ENCODE peak calls at places on chromosomes 7 and 10, in eight cellular contexts. F is fibroblast of pulmonary artery; L is psoas muscle; Z is CD4-positive, alpha-beta T cell; G is foreskin fibroblast; E is GM20000; Q is kidney epithelial cell; O is Caco-2. D is an unnamed sample.

GRCh38 chr10:101749033-101749432 is 26.9 kb downstream of the FGF8 start:
- DNase-seq in Q (no peak), E (no peak), F (no peak), Z (no peak), L (no peak), G (no peak), O (no peak), D (no peak)

GRCh38 chr10:73867126-73867807 is 7.1 kb downstream of the CAMK2G start:
- DNase-seq in E (no peak), F (no peak), L (no peak), Z (no peak), G (no peak), Q (no peak), O (no peak), D (no peak)

GRCh38 chr10:22628309-22628708 is 86.1 kb downstream of the PIP4K2A start:
- DNase-seq in Z (no peak), O (no peak), G (no peak), L (no peak), F (no peak), Q (no peak), E (no peak), D (no peak)

GRCh38 chr10:43892062-43892765 is 243.5 kb upstream of the ZNF32 start:
- DNase-seq in O (no peak), E (no peak), Z (no peak), L (no peak), Q (no peak), F (peak), G (peak), D (no peak)

GRCh38 chr7:2944729-2945128 is 98.9 kb downstream of the CARD11 start:
- DNase-seq in O (no peak), E (no peak), Q (no peak), L (no peak), Z (no peak), G (no peak), F (no peak), D (no peak)

GRCh38 chr7:92762853-92763252 is 73.5 kb downstream of the CDK6 start:
- DNase-seq in L (no peak), F (no peak), Z (no peak), Q (no peak), G (no peak), E (no peak), O (no peak), D (no peak)

GRCh38 chr7:109663806-109664205 is 1094.1 kb downstream of the DNAJB9 start:
- DNase-seq in G (no peak), Z (no peak), Q (no peak), E (no peak), L (no peak), F (no peak), O (no peak), D (no peak)

GRCh38 chr7:29516491-29516890 is 47.1 kb upstream of the PRR15 start:
- DNase-seq in O (no peak), G (no peak), L (no peak), F (no peak), E (no peak), Q (no peak), Z (no peak), D (no peak)

GRCh38 chr10:102334106-102334505 is 61.4 kb upstream of the NFKB2 start:
- DNase-seq in E (no peak), O (peak), F (peak), G (peak), Z (no peak), Q (no peak), L (no peak), D (no peak)

GRCh38 chr10:67385089-67385488 is 310.9 kb downstream of the CTNNA3 start:
- DNase-seq in Z (no peak), O (no peak), L (no peak), G (no peak), Q (no peak), F (no peak), E (no peak), D (no peak)

GRCh38 chr10:74008212-74008731 is 10.4 kb downstream of the VCL start:
- DNase-seq in E (peak), O (no peak), F (peak), L (no peak), Z (no peak), Q (no peak), G (peak), D (no peak)

GRCh38 chr7:946256-946996 is 8.1 kb downstream of the ADAP1 start:
- DNase-seq in F (no peak), O (peak), G (no peak), L (peak), Z (no peak), E (no peak), Q (no peak), D (no peak)

GRCh38 chr10:6619663-6620062 is 39.6 kb upstream of the PRKCQ start:
- DNase-seq in E (no peak), Q (no peak), L (no peak), O (no peak), G (peak), Z (no peak), F (no peak), D (no peak)

GRCh38 chr7:94893661-94894060 is 13.7 kb upstream of the PPP1R9A start:
- DNase-seq in Q (no peak), O (no peak), F (no peak), E (no peak), G (no peak), L (no peak), Z (no peak), D (no peak)

GRCh38 chr7:144821069-144821468 is 14.8 kb downstream of the TPK1 start:
- DNase-seq in G (no peak), E (peak), O (no peak), F (no peak), Z (no peak), Q (no peak), L (no peak), D (no peak)

GRCh38 chr7:19117081-19117869 is at the start of gene TWIST1:
- DNase-seq in Z (no peak), Q (peak), F (peak), L (no peak), E (peak), O (peak), G (peak), D (peak)

GRCh38 chr7:130207033-130207432 is 627 bp upstream of the SSMEM1 start:
- DNase-seq in L (no peak), Z (no peak), F (no peak), G (no peak), Q (no peak), O (no peak), E (no peak), D (no peak)

GRCh38 chr10:48238826-48239520 is 35.5 kb downstream of the FRMPD2 start:
- DNase-seq in G (no peak), Q (no peak), O (no peak), Z (no peak), L (no peak), F (no peak), E (no peak), D (no peak)

GRCh38 chr10:110414563-110415309 is 83.0 kb upstream of the DUSP5 start:
- DNase-seq in F (peak), Q (peak), G (no peak), O (no peak), L (no peak), Z (peak), E (peak), D (no peak)

GRCh38 chr10:98427011-98427515 is 12.1 kb upstream of the PYROXD2 start:
- DNase-seq in L (no peak), E (no peak), G (no peak), Q (no peak), F (no peak), Z (no peak), O (no peak), D (no peak)

GRCh38 chr7:23530355-23530754 is 1.4 kb downstream of the TRA2A start:
- DNase-seq in Q (no peak), O (peak), L (no peak), G (peak), E (peak), F (peak), Z (no peak), D (no peak)

GRCh38 chr7:34759477-34760125 is 101.6 kb downstream of the NPSR1 start:
- DNase-seq in Z (no peak), L (no peak), E (peak), G (peak), F (peak), Q (no peak), O (peak), D (no peak)

GRCh38 chr7:48165157-48165556 is 6.1 kb upstream of the ABCA13 start:
- DNase-seq in Z (no peak), O (no peak), F (no peak), Q (no peak), G (no peak), E (no peak), L (no peak), D (no peak)

GRCh38 chr7:48173313-48173712 is 2.1 kb downstream of the ABCA13 start:
- DNase-seq in F (no peak), G (no peak), E (no peak), Q (no peak), L (no peak), Z (no peak), O (no peak), D (no peak)

GRCh38 chr7:48171190-48171589 is at the start of gene ABCA13:
- DNase-seq in Z (no peak), G (peak), E (no peak), Q (no peak), F (no peak), L (no peak), O (no peak), D (no peak)

GRCh38 chr7:48170506-48170905 is 752 bp upstream of the ABCA13 start:
- DNase-seq in G (no peak), F (no peak), E (no peak), L (no peak), O (no peak), Z (no peak), Q (no peak), D (no peak)

GRCh38 chr7:48168159-48168558 is 3.1 kb upstream of the ABCA13 start:
- DNase-seq in L (no peak), Z (no peak), F (peak), E (no peak), G (peak), O (no peak), Q (no peak), D (no peak)
- TF ChIP-seq CTCF in L (no peak), Z (no peak), F (peak), E (no peak), G (no peak), O (no peak), Q (no peak), D (no peak)

DNA sequence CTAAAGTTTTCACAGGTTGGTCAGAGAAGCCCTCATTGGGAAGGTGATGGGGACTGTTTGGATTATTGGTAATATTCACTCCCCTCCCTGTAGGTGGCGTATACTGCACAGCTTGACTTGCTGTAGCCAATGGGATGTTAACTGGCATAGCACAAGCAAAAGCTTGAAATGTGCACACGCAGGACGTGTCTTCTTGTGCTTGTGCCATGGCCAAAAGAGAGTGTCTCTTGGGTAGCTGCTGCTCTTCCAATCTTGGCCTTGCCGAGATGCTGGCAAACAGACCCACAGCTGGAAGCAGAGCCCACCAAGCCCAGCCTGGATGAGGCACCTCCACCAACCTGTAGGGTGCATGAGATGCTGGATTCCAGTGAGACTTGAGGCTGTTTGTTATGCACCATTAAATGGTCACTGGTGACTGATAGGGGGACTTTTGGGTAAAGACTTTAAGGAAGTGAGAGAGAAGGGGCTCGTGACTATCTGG is 266.0 kb downstream of the GRID1 start:
- DNase-seq in G (no peak), Z (no peak), O (peak), F (peak), E (peak), L (no peak), Q (no peak), D (no peak)
- TF ChIP-seq CTCF in G (peak), Z (peak), O (peak), F (peak), E (peak), L (no peak), Q (peak), D (peak)

DNA sequence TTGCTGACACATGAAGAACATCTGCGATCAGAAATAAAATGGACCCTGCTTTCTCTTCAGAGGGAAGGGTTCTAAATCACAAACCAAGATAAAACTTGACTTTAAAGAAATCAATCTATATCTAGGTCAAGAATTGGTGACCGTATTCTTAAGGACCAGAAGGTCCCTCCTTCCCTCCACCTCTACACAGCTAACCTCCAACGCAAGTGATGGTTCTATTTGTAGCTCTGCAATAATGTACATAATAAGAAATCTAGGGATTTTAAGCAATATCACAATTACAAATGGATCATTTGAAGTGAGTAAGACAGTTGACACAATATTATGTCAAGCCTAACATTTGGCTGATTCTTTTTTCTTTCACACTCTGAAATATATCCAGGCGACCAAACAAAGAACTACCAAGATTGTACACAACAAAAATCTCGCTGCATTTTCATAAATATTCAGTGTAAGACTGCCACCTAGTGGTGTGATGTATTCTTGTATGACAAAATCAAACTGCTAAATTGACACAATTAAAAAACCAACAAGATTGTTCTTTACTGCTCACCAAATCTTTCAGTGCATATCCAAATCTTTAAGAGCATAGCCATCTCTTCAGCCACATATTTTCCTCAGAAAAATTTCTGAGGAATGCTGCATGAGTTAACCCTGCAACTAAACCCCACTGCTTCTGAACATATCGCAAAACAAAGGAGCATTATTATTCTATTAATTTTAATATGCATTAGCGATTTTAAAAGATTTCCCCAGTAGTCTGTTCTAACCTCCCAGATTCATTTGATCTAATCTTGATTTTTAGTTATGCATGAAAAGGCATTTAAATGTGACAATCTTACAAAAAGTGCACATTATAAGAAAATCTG is 44.5 kb downstream of the ICA1 start:
- DNase-seq in Q (peak), G (peak), F (peak), Z (no peak), O (peak), L (no peak), E (peak), D (no peak)
- TF ChIP-seq CTCF in Q (peak), G (peak), F (peak), Z (peak), O (peak), L (peak), E (no peak), D (peak)

GRCh38 chr10:76436367-76436766 is 1004.9 kb downstream of the LRMDA start:
- DNase-seq in Q (no peak), G (no peak), E (no peak), O (no peak), L (peak), F (no peak), Z (no peak), D (no peak)

GRCh38 chr10:76432274-76433012 is 1001.0 kb downstream of the LRMDA start:
- DNase-seq in G (peak), Q (no peak), O (no peak), Z (no peak), L (peak), F (peak), E (no peak), D (no peak)

GRCh38 chr10:76433161-76434005 is 1002.0 kb downstream of the LRMDA start:
- DNase-seq in L (no peak), O (no peak), Z (no peak), Q (no peak), G (peak), F (no peak), E (no peak), D (no peak)

GRCh38 chr10:76437011-76437410 is 1005.6 kb downstream of the LRMDA start:
- DNase-seq in O (no peak), L (no peak), Z (no peak), Q (no peak), E (no peak), G (no peak), F (no peak), D (no peak)

GRCh38 chr10:76435154-76435553 is 1003.7 kb downstream of the LRMDA start:
- DNase-seq in O (no peak), G (peak), E (no peak), F (no peak), L (no peak), Q (no peak), Z (no peak), D (no peak)
- TF ChIP-seq CTCF in O (peak), G (no peak), E (no peak), F (no peak), L (no peak), Q (no peak), Z (no peak), D (no peak)

GRCh38 chr7:99324559-99324958 is 1.1 kb upstream of the ARPC1A start:
- DNase-seq in E (no peak), Z (no peak), F (no peak), Q (no peak), L (no peak), O (no peak), G (no peak), D (no peak)

GRCh38 chr7:99331002-99331401 is 5.3 kb downstream of the ARPC1A start:
- DNase-seq in L (no peak), F (no peak), G (no peak), Q (no peak), E (no peak), O (no peak), Z (no peak), D (no peak)

GRCh38 chr7:99324966-99325596 is 617 bp upstream of the ARPC1A start:
- DNase-seq in O (no peak), L (no peak), Z (no peak), G (no peak), F (no peak), E (no peak), Q (no peak), D (no peak)

GRCh38 chr7:99325597-99326407 is at the start of gene ARPC1A:
- DNase-seq in Z (peak), L (peak), G (peak), Q (peak), O (peak), E (peak), F (peak), D (peak)

GRCh38 chr7:99326408-99326782 is 697 bp downstream of the ARPC1A start:
- DNase-seq in O (no peak), E (no peak), F (no peak), L (no peak), Z (no peak), Q (no peak), G (no peak), D (no peak)
- TF ChIP-seq CTCF in O (no peak), E (no peak), F (no peak), L (no peak), Z (no peak), Q (no peak), G (no peak), D (no peak)

GRCh38 chr7:145902123-145902522 is 214.5 kb upstream of the CNTNAP2 start:
- DNase-seq in Q (no peak), F (no peak), E (no peak), L (no peak), Z (no peak), G (no peak), O (peak), D (no peak)
- TF ChIP-seq CTCF in Q (no peak), F (no peak), E (no peak), L (no peak), Z (no peak), G (no peak), O (peak), D (no peak)

DNA sequence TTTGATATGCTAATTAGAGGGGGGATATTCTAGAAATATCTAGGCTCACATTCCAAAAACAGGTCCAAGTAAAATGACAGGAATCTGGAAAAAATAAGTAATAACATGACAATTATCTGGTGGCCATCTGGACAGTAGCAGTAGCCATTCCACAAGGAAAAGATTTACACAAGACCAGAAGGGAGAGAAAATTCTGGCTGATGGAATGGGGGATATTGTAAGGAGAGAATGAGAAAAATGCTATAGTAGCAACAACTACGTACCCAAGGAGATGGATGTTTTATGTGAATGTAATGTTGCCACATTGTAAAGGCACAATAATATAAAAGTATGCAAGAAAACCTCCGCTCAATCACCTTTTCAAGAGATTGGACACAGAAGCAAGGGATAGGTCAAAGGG is 5.4 kb downstream of the MYOF start:
- DNase-seq in F (no peak), O (no peak), Q (no peak), L (no peak), Z (no peak), G (no peak), E (no peak), D (no peak)
- TF ChIP-seq CTCF in F (no peak), O (no peak), Q (no peak), L (no peak), Z (no peak), G (no peak), E (no peak), D (no peak)

GRCh38 chr10:61634711-61635110 is 28.0 kb upstream of the CABCOCO1 start:
- DNase-seq in Q (no peak), G (peak), E (no peak), F (peak), Z (no peak), L (no peak), O (no peak), D (no peak)
- TF ChIP-seq CTCF in Q (no peak), G (no peak), E (no peak), F (no peak), Z (no peak), L (no peak), O (no peak), D (no peak)